ENCODE peak calls at places on chromosomes 4 and X, in ten cellular contexts. One of them, this sample, is unnamed.
A peak's percentile ranks its signal among the peaks of the same experiment; 100 is the strongest.

GRCh38 chrX:39869846-39870601 is 227.7 kb downstream of the BCOR start:
- DNase-seq in IMR-90: peak; percentile 63
- DNase-seq in GM04504: no peak
- DNase-seq in pons: no peak
- DNase-seq in GM10248: no peak
- DNase-seq in HFFc6: peak; percentile 37
- DNase-seq in kidney tubule cell: peak; percentile 77
- DNase-seq in SJCRH30: peak; percentile 37
- DNase-seq in glutamatergic neuron: no peak
- DNase-seq in renal cortical epithelial cell: peak; percentile 47
- DNase-seq in this sample: no peak

GRCh38 chr4:137955615-137956014 is 286.5 kb downstream of the SLC7A11 start:
- DNase-seq in IMR-90: no peak
- DNase-seq in GM10248: no peak
- DNase-seq in kidney tubule cell: no peak
- DNase-seq in glutamatergic neuron: no peak
- DNase-seq in GM04504: no peak
- DNase-seq in SJCRH30: no peak
- DNase-seq in HFFc6: no peak
- DNase-seq in renal cortical epithelial cell: no peak
- DNase-seq in pons: no peak
- DNase-seq in this sample: no peak

GRCh38 chrX:85903692-85904471 is 143.5 kb downstream of the CHM start:
- DNase-seq in glutamatergic neuron: no peak
- DNase-seq in HFFc6: no peak
- DNase-seq in renal cortical epithelial cell: no peak
- DNase-seq in GM10248: no peak
- DNase-seq in IMR-90: no peak
- DNase-seq in pons: no peak
- DNase-seq in GM04504: no peak
- DNase-seq in kidney tubule cell: no peak
- DNase-seq in SJCRH30: peak; percentile 53
- DNase-seq in this sample: no peak

GRCh38 chrX:63918611-63919010 is 133.6 kb upstream of the ARHGEF9 start:
- DNase-seq in glutamatergic neuron: no peak
- DNase-seq in HFFc6: peak; percentile 43
- DNase-seq in IMR-90: no peak
- DNase-seq in SJCRH30: peak; percentile 59
- DNase-seq in renal cortical epithelial cell: no peak
- DNase-seq in kidney tubule cell: peak; percentile 34
- DNase-seq in GM04504: no peak
- DNase-seq in GM10248: no peak
- DNase-seq in pons: no peak
- DNase-seq in this sample: no peak

GRCh38 chr4:6331018-6331417 is 61.4 kb downstream of the WFS1 start:
- DNase-seq in HFFc6: peak; percentile 17
- DNase-seq in GM04504: no peak
- DNase-seq in GM10248: peak; percentile 55
- DNase-seq in renal cortical epithelial cell: no peak
- DNase-seq in glutamatergic neuron: no peak
- DNase-seq in SJCRH30: peak; percentile 48
- DNase-seq in IMR-90: peak; percentile 20
- DNase-seq in pons: no peak
- DNase-seq in kidney tubule cell: peak; percentile 17
- DNase-seq in this sample: no peak

GRCh38 chr4:110878992-110879391 is 256.1 kb upstream of the PITX2 start:
- DNase-seq in renal cortical epithelial cell: no peak
- DNase-seq in GM10248: no peak
- DNase-seq in kidney tubule cell: peak; percentile 30
- DNase-seq in SJCRH30: no peak
- DNase-seq in HFFc6: no peak
- DNase-seq in GM04504: no peak
- DNase-seq in IMR-90: no peak
- DNase-seq in pons: no peak
- DNase-seq in glutamatergic neuron: no peak
- DNase-seq in this sample: no peak

GRCh38 chrX:38571058-38571457 is 9.7 kb downstream of the TSPAN7 start:
- DNase-seq in GM04504: no peak
- DNase-seq in kidney tubule cell: no peak
- DNase-seq in HFFc6: no peak
- DNase-seq in pons: no peak
- DNase-seq in glutamatergic neuron: no peak
- DNase-seq in GM10248: no peak
- DNase-seq in renal cortical epithelial cell: no peak
- DNase-seq in IMR-90: no peak
- DNase-seq in SJCRH30: no peak
- DNase-seq in this sample: no peak

GRCh38 chr4:127967141-127967775 is 2.1 kb downstream of the ABHD18 start:
- DNase-seq in renal cortical epithelial cell: peak; percentile 16
- DNase-seq in pons: no peak
- DNase-seq in SJCRH30: peak; percentile 80
- DNase-seq in GM04504: no peak
- DNase-seq in glutamatergic neuron: no peak
- DNase-seq in HFFc6: no peak
- DNase-seq in IMR-90: peak; percentile 66
- DNase-seq in kidney tubule cell: no peak
- DNase-seq in GM10248: no peak
- DNase-seq in this sample: no peak

GRCh38 chr4:87657525-87657924 is 7.4 kb downstream of the DMP1 start:
- DNase-seq in kidney tubule cell: peak; percentile 88
- DNase-seq in pons: no peak
- DNase-seq in SJCRH30: peak; percentile 87
- DNase-seq in glutamatergic neuron: no peak
- DNase-seq in GM04504: no peak
- DNase-seq in IMR-90: peak; percentile 40
- DNase-seq in HFFc6: peak; percentile 23
- DNase-seq in renal cortical epithelial cell: peak; percentile 93
- DNase-seq in GM10248: no peak
- DNase-seq in this sample: no peak

GRCh38 chrX:82163701-82164100 is 961.8 kb downstream of the SH3BGRL start:
- DNase-seq in GM04504: no peak
- DNase-seq in GM10248: no peak
- DNase-seq in HFFc6: no peak
- DNase-seq in IMR-90: no peak
- DNase-seq in SJCRH30: no peak
- DNase-seq in glutamatergic neuron: no peak
- DNase-seq in pons: no peak
- DNase-seq in renal cortical epithelial cell: peak; percentile 37
- DNase-seq in kidney tubule cell: peak; percentile 11
- DNase-seq in this sample: no peak

GRCh38 chrX:119417842-119418241 is 18.7 kb downstream of the SLC25A43 start:
- DNase-seq in renal cortical epithelial cell: no peak
- DNase-seq in GM04504: no peak
- DNase-seq in SJCRH30: no peak
- DNase-seq in GM10248: no peak
- DNase-seq in kidney tubule cell: no peak
- DNase-seq in pons: peak; percentile 13
- DNase-seq in IMR-90: no peak
- DNase-seq in glutamatergic neuron: no peak
- DNase-seq in HFFc6: peak; percentile 7
- DNase-seq in this sample: no peak

GRCh38 chrX:106955004-106955772 is 35.0 kb downstream of the CLDN2 start:
- DNase-seq in GM10248: no peak
- DNase-seq in GM04504: no peak
- DNase-seq in IMR-90: peak; percentile 48
- DNase-seq in glutamatergic neuron: no peak
- DNase-seq in kidney tubule cell: peak; percentile 20
- DNase-seq in HFFc6: peak; percentile 51
- DNase-seq in pons: no peak
- DNase-seq in SJCRH30: no peak
- DNase-seq in renal cortical epithelial cell: peak; percentile 50
- DNase-seq in this sample: no peak

GRCh38 chr4:4575284-4576211 is 33.7 kb upstream of the STX18 start:
- DNase-seq in glutamatergic neuron: peak; percentile 85
- DNase-seq in pons: peak; percentile 34
- DNase-seq in GM10248: peak; percentile 79
- DNase-seq in kidney tubule cell: peak; percentile 60
- DNase-seq in IMR-90: peak; percentile 18
- DNase-seq in HFFc6: peak; percentile 8
- DNase-seq in renal cortical epithelial cell: no peak
- DNase-seq in GM04504: no peak
- DNase-seq in SJCRH30: no peak
- DNase-seq in this sample: no peak

GRCh38 chr4:165765053-165765452 is 108.0 kb upstream of the TLL1 start:
- DNase-seq in pons: no peak
- DNase-seq in HFFc6: no peak
- DNase-seq in GM04504: no peak
- DNase-seq in kidney tubule cell: peak; percentile 92
- DNase-seq in renal cortical epithelial cell: peak; percentile 98
- DNase-seq in SJCRH30: no peak
- DNase-seq in glutamatergic neuron: no peak
- DNase-seq in GM10248: no peak
- DNase-seq in IMR-90: no peak
- DNase-seq in this sample: no peak

GRCh38 chr4:1232661-1233621 is 16.0 kb downstream of the CTBP1 start:
- DNase-seq in GM04504: no peak
- DNase-seq in SJCRH30: no peak
- DNase-seq in HFFc6: no peak
- DNase-seq in IMR-90: peak; percentile 20
- DNase-seq in renal cortical epithelial cell: no peak
- DNase-seq in GM10248: no peak
- DNase-seq in kidney tubule cell: no peak
- DNase-seq in glutamatergic neuron: no peak
- DNase-seq in pons: no peak
- DNase-seq in this sample: no peak

GRCh38 chr4:112938461-112939058 is 110.9 kb upstream of the ANK2 start:
- DNase-seq in glutamatergic neuron: no peak
- DNase-seq in HFFc6: peak; percentile 59
- DNase-seq in IMR-90: peak; percentile 36
- DNase-seq in SJCRH30: peak; percentile 78
- DNase-seq in GM04504: peak; percentile 27
- DNase-seq in renal cortical epithelial cell: peak; percentile 60
- DNase-seq in kidney tubule cell: peak; percentile 56
- DNase-seq in pons: peak; percentile 90
- DNase-seq in GM10248: peak; percentile 40
- DNase-seq in this sample: no peak

GRCh38 chr4:23213198-23213597 is 520.5 kb downstream of the GBA3 start:
- DNase-seq in HFFc6: no peak
- DNase-seq in GM04504: no peak
- DNase-seq in pons: no peak
- DNase-seq in IMR-90: no peak
- DNase-seq in kidney tubule cell: no peak
- DNase-seq in glutamatergic neuron: no peak
- DNase-seq in SJCRH30: peak; percentile 4
- DNase-seq in renal cortical epithelial cell: no peak
- DNase-seq in GM10248: no peak
- DNase-seq in this sample: no peak

GRCh38 chrX:19949340-19949739 is 41.5 kb downstream of the BCLAF3 start:
- DNase-seq in kidney tubule cell: no peak
- DNase-seq in IMR-90: no peak
- DNase-seq in HFFc6: no peak
- DNase-seq in renal cortical epithelial cell: no peak
- DNase-seq in glutamatergic neuron: no peak
- DNase-seq in GM04504: no peak
- DNase-seq in pons: no peak
- DNase-seq in SJCRH30: no peak
- DNase-seq in GM10248: no peak
- DNase-seq in this sample: no peak

GRCh38 chr4:27176400-27176799 is 315.8 kb downstream of the STIM2 start:
- DNase-seq in GM04504: no peak
- DNase-seq in glutamatergic neuron: peak; percentile 41
- DNase-seq in renal cortical epithelial cell: peak; percentile 54
- DNase-seq in IMR-90: peak; percentile 41
- DNase-seq in kidney tubule cell: peak; percentile 57
- DNase-seq in HFFc6: peak; percentile 18
- DNase-seq in SJCRH30: peak; percentile 53
- DNase-seq in GM10248: no peak
- DNase-seq in pons: peak; percentile 52
- DNase-seq in this sample: no peak

GRCh38 chr4:81421346-81422218 is 50.1 kb downstream of the RASGEF1B start:
- DNase-seq in glutamatergic neuron: no peak
- DNase-seq in renal cortical epithelial cell: peak; percentile 48
- DNase-seq in GM04504: no peak
- DNase-seq in SJCRH30: no peak
- DNase-seq in GM10248: peak; percentile 73
- DNase-seq in IMR-90: peak; percentile 56
- DNase-seq in kidney tubule cell: peak; percentile 62
- DNase-seq in HFFc6: no peak
- DNase-seq in pons: no peak
- DNase-seq in this sample: no peak

GRCh38 chrX:149255860-149256259 is 249.2 kb downstream of the IDS start:
- DNase-seq in renal cortical epithelial cell: no peak
- DNase-seq in IMR-90: no peak
- DNase-seq in glutamatergic neuron: no peak
- DNase-seq in SJCRH30: no peak
- DNase-seq in pons: no peak
- DNase-seq in GM04504: no peak
- DNase-seq in HFFc6: no peak
- DNase-seq in GM10248: no peak
- DNase-seq in kidney tubule cell: no peak
- DNase-seq in this sample: no peak

GRCh38 chrX:2594491-2594890 is 93.7 kb upstream of the DHRSX start:
- DNase-seq in IMR-90: no peak
- DNase-seq in kidney tubule cell: no peak
- DNase-seq in pons: no peak
- DNase-seq in renal cortical epithelial cell: no peak
- DNase-seq in GM04504: no peak
- DNase-seq in glutamatergic neuron: no peak
- DNase-seq in SJCRH30: peak; percentile 53
- DNase-seq in GM10248: no peak
- DNase-seq in HFFc6: no peak
- DNase-seq in this sample: no peak

GRCh38 chr4:145840162-145840768 is 98.4 kb downstream of the ZNF827 start:
- DNase-seq in glutamatergic neuron: no peak
- DNase-seq in SJCRH30: peak; percentile 51
- DNase-seq in renal cortical epithelial cell: peak; percentile 59
- DNase-seq in kidney tubule cell: peak; percentile 63
- DNase-seq in pons: peak; percentile 87
- DNase-seq in IMR-90: peak; percentile 38
- DNase-seq in HFFc6: peak; percentile 43
- DNase-seq in GM10248: peak; percentile 45
- DNase-seq in GM04504: no peak
- DNase-seq in this sample: no peak

GRCh38 chr4:41410049-41410448 is 127.9 kb upstream of the LIMCH1 start:
- DNase-seq in GM04504: no peak
- DNase-seq in renal cortical epithelial cell: peak; percentile 89
- DNase-seq in IMR-90: peak; percentile 6
- DNase-seq in pons: no peak
- DNase-seq in glutamatergic neuron: no peak
- DNase-seq in SJCRH30: no peak
- DNase-seq in GM10248: no peak
- DNase-seq in HFFc6: no peak
- DNase-seq in kidney tubule cell: peak; percentile 38
- DNase-seq in this sample: no peak

GRCh38 chr4:147334478-147334877 is 146.4 kb upstream of the EDNRA start:
- DNase-seq in GM10248: no peak
- DNase-seq in renal cortical epithelial cell: no peak
- DNase-seq in IMR-90: peak; percentile 86
- DNase-seq in SJCRH30: no peak
- DNase-seq in HFFc6: no peak
- DNase-seq in kidney tubule cell: no peak
- DNase-seq in pons: no peak
- DNase-seq in GM04504: no peak
- DNase-seq in glutamatergic neuron: no peak
- DNase-seq in this sample: no peak

GRCh38 chr4:180134116-180134866 is 2108.9 kb upstream of the TENM3 start:
- DNase-seq in glutamatergic neuron: no peak
- DNase-seq in SJCRH30: peak; percentile 52
- DNase-seq in pons: peak; percentile 19
- DNase-seq in IMR-90: no peak
- DNase-seq in HFFc6: no peak
- DNase-seq in GM10248: no peak
- DNase-seq in GM04504: no peak
- DNase-seq in renal cortical epithelial cell: peak; percentile 40
- DNase-seq in kidney tubule cell: peak; percentile 52
- DNase-seq in this sample: no peak

GRCh38 chr4:56181140-56181950 is 205.9 kb downstream of the AASDH start:
- DNase-seq in glutamatergic neuron: no peak
- DNase-seq in SJCRH30: peak; percentile 12
- DNase-seq in renal cortical epithelial cell: no peak
- DNase-seq in GM04504: no peak
- DNase-seq in kidney tubule cell: no peak
- DNase-seq in IMR-90: no peak
- DNase-seq in GM10248: no peak
- DNase-seq in HFFc6: no peak
- DNase-seq in pons: no peak
- DNase-seq in this sample: no peak

GRCh38 chrX:7987160-7987992 is 60.2 kb upstream of the PNPLA4 start:
- DNase-seq in glutamatergic neuron: no peak
- DNase-seq in SJCRH30: no peak
- DNase-seq in GM10248: no peak
- DNase-seq in kidney tubule cell: no peak
- DNase-seq in HFFc6: peak; percentile 25
- DNase-seq in pons: no peak
- DNase-seq in IMR-90: peak; percentile 4
- DNase-seq in renal cortical epithelial cell: no peak
- DNase-seq in GM04504: peak; percentile 15
- DNase-seq in this sample: no peak

This sample was measured in cortex of kidney.